ENCODE peak calls at places on chromosome 19, in eight cellular contexts. X is upper lobe of right lung, S is psoas muscle, C is cardiac muscle cell, Q is AG04450, O is GM23338, W is ovary, L is HepG2. N is an unnamed sample.

GRCh38 chr19:6740589-6741348 is 1.3 kb downstream of the TRIP10 start:
- DNase-seq in X (peak), S (peak), C (peak), Q (no peak), O (peak), W (peak), L (no peak), N (no peak)

GRCh38 chr19:35354898-35355297 is 3.4 kb upstream of the FFAR3 start:
- DNase-seq in X (peak), S (no peak), C (no peak), Q (no peak), O (no peak), W (peak), L (no peak), N (no peak)

GRCh38 chr19:45922281-45922680 is 7.7 kb upstream of the NANOS2 start:
- DNase-seq in X (no peak), S (no peak), C (no peak), Q (no peak), O (peak), W (no peak), L (peak), N (no peak)

GRCh38 chr19:49489601-49490167 is 2.3 kb downstream of the RPL13A start:
- DNase-seq in X (no peak), S (no peak), C (no peak), Q (no peak), O (no peak), W (no peak), L (peak), N (no peak)

GRCh38 chr19:18608805-18609716 is 2.5 kb upstream of the CRLF1 start:
- DNase-seq in X (no peak), S (no peak), C (no peak), Q (no peak), O (no peak), W (no peak), L (no peak), N (no peak)

GRCh38 chr19:18415177-18415867 is 3.9 kb upstream of the SSBP4 start:
- DNase-seq in X (peak), S (peak), C (no peak), Q (no peak), O (no peak), W (peak), L (no peak), N (peak)

GRCh38 chr19:45177817-45178261 is at the start of gene TRAPPC6A:
- DNase-seq in X (no peak), S (no peak), C (no peak), Q (no peak), O (peak), W (no peak), L (no peak), N (peak)

GRCh38 chr19:34794289-34794960 is 21.4 kb upstream of the ZNF599 start:
- DNase-seq in X (no peak), S (no peak), C (no peak), Q (no peak), O (no peak), W (no peak), L (no peak), N (no peak)

GRCh38 chr19:48539503-48540096 is 12.4 kb upstream of the SULT2B1 start:
- DNase-seq in X (no peak), S (no peak), C (peak), Q (no peak), O (no peak), W (no peak), L (no peak), N (peak)

GRCh38 chr19:31518626-31519025 is 169.4 kb upstream of the TSHZ3 start:
- DNase-seq in X (no peak), S (no peak), C (no peak), Q (no peak), O (no peak), W (no peak), L (no peak), N (no peak)

GRCh38 chr19:14147797-14148605 is 11.6 kb upstream of the ASF1B start:
- DNase-seq in X (peak), S (peak), C (peak), Q (peak), O (peak), W (peak), L (peak), N (peak)

GRCh38 chr19:3061214-3062161 is 807 bp downstream of the TLE5 start:
- DNase-seq in X (peak), S (peak), C (peak), Q (no peak), O (no peak), W (peak), L (no peak), N (no peak)

GRCh38 chr19:53983457-53984289 is 7.8 kb upstream of the CACNG6 start:
- DNase-seq in X (no peak), S (no peak), C (no peak), Q (no peak), O (no peak), W (no peak), L (no peak), N (no peak)

GRCh38 chr19:16197188-16197621 is 506 bp upstream of the AP1M1 start:
- DNase-seq in X (no peak), S (no peak), C (no peak), Q (peak), O (no peak), W (no peak), L (peak), N (peak)

GRCh38 chr19:19530423-19530804 is 1.7 kb downstream of the YJEFN3 start:
- DNase-seq in X (no peak), S (no peak), C (no peak), Q (no peak), O (peak), W (no peak), L (no peak), N (no peak)

GRCh38 chr19:2160384-2160783 is 3.3 kb upstream of the DOT1L start:
- DNase-seq in X (no peak), S (no peak), C (no peak), Q (no peak), O (no peak), W (no peak), L (no peak), N (no peak)

GRCh38 chr19:30403583-30403982 is 31.4 kb downstream of the ZNF536 start:
- DNase-seq in X (no peak), S (no peak), C (no peak), Q (no peak), O (no peak), W (no peak), L (no peak), N (no peak)

GRCh38 chr19:57192064-57192395 is 730 bp downstream of the ZNF264 start:
- DNase-seq in X (no peak), S (no peak), C (peak), Q (no peak), O (peak), W (no peak), L (no peak), N (peak)

GRCh38 chr19:13008926-13009787 is 13.9 kb downstream of the NFIX start:
- DNase-seq in X (no peak), S (no peak), C (no peak), Q (no peak), O (peak), W (peak), L (no peak), N (no peak)

GRCh38 chr19:31516756-31517155 is 167.5 kb upstream of the TSHZ3 start:
- DNase-seq in X (no peak), S (no peak), C (no peak), Q (no peak), O (peak), W (no peak), L (no peak), N (no peak)

GRCh38 chr19:45601524-45602522 is at the start of gene GPR4:
- DNase-seq in X (no peak), S (no peak), C (peak), Q (no peak), O (peak), W (no peak), L (no peak), N (no peak)

GRCh38 chr19:51187395-51188226 is 37.3 kb upstream of the CD33 start:
- DNase-seq in X (no peak), S (no peak), C (no peak), Q (no peak), O (no peak), W (no peak), L (no peak), N (no peak)

GRCh38 chr19:33394006-33394722 is 20.7 kb downstream of the CEBPG start:
- DNase-seq in X (peak), S (peak), C (no peak), Q (no peak), O (no peak), W (peak), L (peak), N (peak)

GRCh38 chr19:30692517-30692870 is 320.3 kb downstream of the ZNF536 start:
- DNase-seq in X (no peak), S (no peak), C (no peak), Q (no peak), O (no peak), W (peak), L (no peak), N (no peak)

GRCh38 chr19:52336117-52336811 is at the start of gene ZNF610:
- DNase-seq in X (peak), S (peak), C (peak), Q (peak), O (peak), W (peak), L (peak), N (peak)
- H3K27ac ChIP-seq in X (peak), S (peak), C (peak), Q (peak), O (peak), W (peak), L (peak), N (peak)

GRCh38 chr19:40245506-40246128 is 19.1 kb upstream of the CCNP start:
- DNase-seq in X (no peak), S (no peak), C (no peak), Q (no peak), O (no peak), W (no peak), L (no peak), N (no peak)
- H3K4me3 ChIP-seq in X (no peak), S (no peak), C (no peak), Q (no peak), O (no peak), W (no peak), L (no peak), N (no peak)

GRCh38 chr19:40995355-40995754 is 4.3 kb downstream of the CYP2B6 start:
- DNase-seq in X (no peak), S (no peak), C (no peak), Q (no peak), O (no peak), W (no peak), L (no peak), N (no peak)
- TF ChIP-seq CTCF in X (no peak), S (no peak), C (no peak), Q (no peak), O (no peak), W (no peak), L (no peak), N (no peak)

DNA sequence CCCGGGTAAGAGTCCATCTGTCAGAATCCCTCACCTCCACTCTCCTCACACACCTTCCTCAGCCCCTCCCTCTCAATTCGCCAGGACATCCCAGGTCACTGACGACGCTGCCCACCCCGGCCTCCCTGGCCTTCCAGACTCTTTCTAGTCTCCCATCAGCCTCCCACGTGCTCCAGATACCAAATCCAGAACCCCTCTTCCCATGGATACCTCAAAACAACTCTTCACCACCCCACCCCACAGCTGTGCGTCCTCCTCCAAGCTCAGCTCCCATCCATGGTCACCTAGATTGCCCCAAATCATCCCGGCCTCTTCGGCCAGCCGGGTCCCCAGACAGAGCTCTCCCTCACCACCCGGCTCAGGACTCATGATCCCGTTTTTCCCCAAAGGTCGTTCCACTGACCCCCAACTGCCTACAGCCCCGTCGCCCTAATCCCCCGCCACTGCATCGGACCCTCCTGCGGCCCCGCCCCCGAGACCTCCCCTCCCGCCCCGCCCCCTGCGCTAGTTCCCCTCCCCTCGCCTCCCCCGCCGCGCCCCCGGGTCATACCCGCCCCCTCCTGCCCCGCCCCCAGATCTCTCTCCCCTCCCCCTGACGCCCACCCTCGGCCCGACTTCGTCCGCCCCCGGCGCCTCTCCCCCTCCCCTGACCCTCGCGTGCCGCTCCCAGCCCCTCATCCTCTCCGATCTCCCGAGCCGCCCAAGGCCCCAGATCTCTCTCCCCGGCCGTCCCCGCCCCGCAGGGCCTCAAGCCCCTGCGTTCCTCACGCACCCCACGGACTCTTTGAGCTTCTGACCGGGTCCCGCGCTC is 546 bp downstream of the UBXN6 start:
- DNase-seq in X (no peak), S (peak), C (peak), Q (no peak), O (peak), W (no peak), L (no peak), N (peak)
- H3K27ac ChIP-seq in X (peak), S (peak), C (peak), Q (peak), O (peak), W (peak), L (peak), N (peak)

GRCh38 chr19:5687360-5688198 is 2.5 kb upstream of the RPL36 start:
- DNase-seq in X (peak), S (no peak), C (no peak), Q (no peak), O (no peak), W (no peak), L (no peak), N (no peak)
- H3K4me3 ChIP-seq in X (peak), S (peak), C (no peak), Q (peak), O (peak), W (peak), L (peak), N (peak)

GRCh38 chr19:40393894-40394815 is 4.2 kb upstream of the HIPK4 start:
- DNase-seq in X (no peak), S (no peak), C (no peak), Q (no peak), O (no peak), W (no peak), L (no peak), N (no peak)

GRCh38 chr19:40390084-40390742 is at the start of gene HIPK4:
- DNase-seq in X (no peak), S (no peak), C (no peak), Q (no peak), O (peak), W (no peak), L (no peak), N (no peak)

GRCh38 chr19:40394816-40395210 is 4.8 kb upstream of the HIPK4 start:
- DNase-seq in X (no peak), S (no peak), C (no peak), Q (no peak), O (no peak), W (no peak), L (no peak), N (no peak)

GRCh38 chr19:40392123-40392522 is 2.1 kb upstream of the HIPK4 start:
- DNase-seq in X (no peak), S (no peak), C (no peak), Q (no peak), O (no peak), W (no peak), L (no peak), N (no peak)

DNA sequence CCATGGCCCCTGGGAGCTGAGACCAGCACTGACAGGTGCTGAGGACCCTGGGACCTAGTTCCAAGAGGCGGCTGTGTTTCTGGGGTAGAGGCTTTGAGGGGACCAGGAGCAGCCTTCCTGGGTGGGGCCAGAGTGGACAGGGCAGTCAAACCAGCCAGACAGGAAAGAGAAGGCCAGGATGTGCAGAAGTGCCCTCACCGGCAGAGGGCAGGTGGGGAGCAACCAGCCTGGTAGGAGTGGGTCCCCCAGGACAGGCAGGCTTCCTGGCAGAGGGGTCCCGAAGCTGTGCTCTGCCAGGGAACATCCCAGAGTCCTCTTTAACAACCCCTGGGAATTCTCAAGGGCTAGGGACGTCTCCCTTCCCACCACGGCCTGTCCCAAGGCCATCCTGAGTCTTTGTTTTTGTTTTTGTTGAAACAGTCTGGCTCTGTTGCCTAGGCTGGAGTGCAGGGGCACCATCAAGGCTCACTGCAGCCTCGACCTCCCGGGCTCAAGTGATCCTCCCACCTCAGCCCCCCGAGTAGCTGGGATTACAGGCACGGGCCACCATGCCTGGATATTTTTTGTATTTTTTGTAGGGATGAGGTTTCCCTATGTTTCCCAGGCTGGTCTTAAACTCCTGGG is 3.0 kb upstream of the HIPK4 start:
- DNase-seq in X (peak), S (no peak), C (no peak), Q (no peak), O (no peak), W (no peak), L (peak), N (no peak)
- TF ChIP-seq CTCF in X (peak), S (peak), C (peak), Q (no peak), O (peak), W (no peak), L (peak), N (peak)

GRCh38 chr19:55586976-55587668 is 6.5 kb upstream of the ZNF579 start:
- DNase-seq in X (peak), S (peak), C (peak), Q (peak), O (peak), W (peak), L (peak), N (peak)
- H3K27ac ChIP-seq in X (peak), S (peak), C (no peak), Q (no peak), O (no peak), W (no peak), L (peak), N (no peak)

GRCh38 chr19:9296336-9296735 is 13.3 kb downstream of the ZNF699 start:
- DNase-seq in X (no peak), S (no peak), C (no peak), Q (no peak), O (peak), W (no peak), L (no peak), N (no peak)

GRCh38 chr19:9295411-9295849 is 14.2 kb downstream of the ZNF699 start:
- DNase-seq in X (no peak), S (no peak), C (no peak), Q (no peak), O (peak), W (no peak), L (no peak), N (no peak)
- H3K4me3 ChIP-seq in X (no peak), S (no peak), C (no peak), Q (no peak), O (no peak), W (no peak), L (no peak), N (no peak)

GRCh38 chr19:42370667-42371066 is 19.4 kb downstream of the CNFN start:
- DNase-seq in X (no peak), S (no peak), C (no peak), Q (no peak), O (peak), W (no peak), L (no peak), N (no peak)

GRCh38 chr19:42369433-42370067 is 20.5 kb downstream of the CNFN start:
- DNase-seq in X (no peak), S (no peak), C (no peak), Q (no peak), O (no peak), W (no peak), L (no peak), N (no peak)

GRCh38 chr19:42368765-42369164 is 21.3 kb downstream of the CNFN start:
- DNase-seq in X (no peak), S (no peak), C (no peak), Q (no peak), O (no peak), W (no peak), L (no peak), N (no peak)

GRCh38 chr19:42368360-42368759 is 21.7 kb downstream of the CNFN start:
- DNase-seq in X (no peak), S (no peak), C (no peak), Q (no peak), O (no peak), W (no peak), L (no peak), N (no peak)

GRCh38 chr19:42370068-42370520 is 20.0 kb downstream of the CNFN start:
- DNase-seq in X (no peak), S (no peak), C (no peak), Q (no peak), O (peak), W (no peak), L (no peak), N (no peak)
- TF ChIP-seq CTCF in X (no peak), S (no peak), C (no peak), Q (no peak), O (peak), W (no peak), L (no peak), N (no peak)

N was measured in brain microvascular endothelial cell.